ENCODE peak calls at places on chromosomes 2 and 18, in four cellular contexts. M is endodermal cell, K is pancreas, V is left lung. O is an unnamed sample. For H3K27me3 and H3K36me3, the result is how much of the 10 kb centered on the place peaks cover.

GRCh38 chr18:46466236-46467160 is 190.5 kb downstream of the LOXHD1 start:
- DNase-seq in M (peak), K (no peak), V (no peak), O (no peak)

GRCh38 chr2:237731663-237732062 is 66.9 kb upstream of the RBM44 start:
- DNase-seq in M (no peak), K (no peak), V (no peak), O (no peak)

GRCh38 chr2:62489162-62489561 is 16.8 kb downstream of the TMEM17 start:
- DNase-seq in M (no peak), K (no peak), V (no peak), O (no peak)

GRCh38 chr2:30569991-30570390 is 122.9 kb downstream of the LCLAT1 start:
- DNase-seq in M (no peak), K (no peak), V (no peak), O (no peak)

GRCh38 chr2:234823877-234824376 is 127.9 kb upstream of the SH3BP4 start:
- DNase-seq in M (no peak), K (no peak), V (no peak), O (no peak)

GRCh38 chr2:225806105-225806504 is 406.6 kb downstream of the NYAP2 start:
- DNase-seq in M (no peak), K (no peak), V (no peak), O (no peak)

GRCh38 chr2:120833127-120833675 is 97.5 kb downstream of the GLI2 start:
- DNase-seq in M (no peak), K (no peak), V (no peak), O (no peak)

GRCh38 chr2:19785432-19785831 is 116.4 kb downstream of the TTC32 start:
- DNase-seq in M (no peak), K (no peak), V (no peak), O (no peak)

GRCh38 chr2:204566439-204566838 is 21.2 kb downstream of the PARD3B start:
- DNase-seq in M (no peak), K (no peak), V (no peak), O (no peak)

GRCh38 chr2:128317186-128317897 is 1.3 kb downstream of the HS6ST1 start:
- DNase-seq in M (peak), K (peak), V (peak), O (peak)

GRCh38 chr2:68765739-68766377 is 31.2 kb downstream of the ARHGAP25 start:
- DNase-seq in M (no peak), K (no peak), V (no peak), O (no peak)

GRCh38 chr2:182631299-182631698 is 84.8 kb upstream of the DNAJC10 start:
- DNase-seq in M (no peak), K (no peak), V (no peak), O (no peak)

GRCh38 chr2:240463866-240464481 is 28.5 kb downstream of the GPC1 start:
- DNase-seq in M (no peak), K (peak), V (no peak), O (no peak)

GRCh38 chr2:159903404-159904126 is 105.6 kb upstream of the CD302 start:
- DNase-seq in M (no peak), K (no peak), V (peak), O (peak)

GRCh38 chr2:157732596-157732995 is 103.9 kb upstream of the ACVR1C start:
- DNase-seq in M (no peak), K (no peak), V (no peak), O (no peak)

GRCh38 chr2:122864728-122865127 is 1109.3 kb downstream of the TSN start:
- DNase-seq in M (no peak), K (no peak), V (no peak), O (no peak)

GRCh38 chr18:23612434-23613090 is 26.3 kb upstream of the NPC1 start:
- DNase-seq in M (no peak), K (no peak), V (no peak), O (no peak)

DNA sequence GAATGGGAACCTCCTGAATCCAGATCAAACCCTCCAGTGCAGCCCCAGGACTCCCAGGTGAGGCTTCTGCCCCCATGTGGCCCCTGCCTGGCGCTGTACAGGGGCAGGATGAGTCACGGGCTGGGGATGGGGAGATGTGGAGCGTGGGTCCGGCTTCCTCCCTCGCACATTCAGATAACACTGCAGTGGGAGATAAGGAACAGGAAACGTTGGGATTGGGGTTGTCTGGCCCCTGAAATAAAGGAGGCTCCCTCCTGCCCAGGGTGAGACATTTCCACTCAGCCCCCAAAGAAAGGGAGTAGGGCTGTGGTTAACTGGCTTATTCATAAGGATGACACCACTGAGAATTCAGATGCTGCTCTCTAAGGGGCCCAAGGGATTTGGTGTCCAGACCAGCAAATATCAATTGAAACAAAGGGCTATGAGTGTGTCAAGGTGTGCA is 30.7 kb downstream of the IGFBP5 start:
- DNase-seq in M (peak), K (no peak), V (no peak), O (no peak)
- TF ChIP-seq CTCF in M (peak), K (no peak), V (no peak), O (no peak)

GRCh38 chr2:199455533-199456382 is 2.0 kb downstream of the SATB2 start:
- DNase-seq in M (peak), K (peak), V (peak), O (no peak)
- H3K27me3 ChIP-seq in M (under half), K (under half), V (half or more), O (under half)

DNA sequence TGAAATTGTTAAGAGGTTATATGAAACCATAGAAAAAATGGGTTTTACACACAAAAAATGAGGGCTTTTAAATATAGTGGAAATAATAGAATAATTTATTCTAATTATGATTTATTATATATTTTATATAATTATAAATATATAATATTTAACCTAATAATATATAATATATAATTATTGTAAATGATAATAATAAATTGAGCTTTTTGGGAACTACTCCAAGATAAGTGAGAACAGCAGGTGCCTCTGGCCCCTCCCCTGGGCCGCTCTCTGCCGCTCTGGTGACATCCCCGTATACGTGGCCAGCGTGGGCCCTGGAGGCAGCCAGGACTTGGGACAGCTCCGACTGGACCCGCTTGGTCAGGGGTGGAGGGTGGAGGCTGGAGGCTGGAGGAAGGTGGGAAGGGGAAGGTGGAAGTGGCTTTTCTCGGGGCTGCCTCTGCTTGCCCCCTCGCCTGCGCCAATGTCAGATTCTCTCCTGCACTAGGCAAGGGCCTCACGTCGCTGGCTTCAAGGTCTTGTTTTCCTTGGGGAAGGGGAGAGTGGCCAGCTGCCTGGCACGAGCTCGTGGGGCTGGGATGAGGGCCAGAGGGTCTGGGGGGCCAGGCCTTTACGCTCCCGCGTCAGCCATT is 54.7 kb downstream of the NFATC1 start:
- DNase-seq in M (no peak), K (no peak), V (no peak), O (no peak)
- H3K36me3 ChIP-seq in M (under half), K (under half), V (half or more), O (under half)

DNA sequence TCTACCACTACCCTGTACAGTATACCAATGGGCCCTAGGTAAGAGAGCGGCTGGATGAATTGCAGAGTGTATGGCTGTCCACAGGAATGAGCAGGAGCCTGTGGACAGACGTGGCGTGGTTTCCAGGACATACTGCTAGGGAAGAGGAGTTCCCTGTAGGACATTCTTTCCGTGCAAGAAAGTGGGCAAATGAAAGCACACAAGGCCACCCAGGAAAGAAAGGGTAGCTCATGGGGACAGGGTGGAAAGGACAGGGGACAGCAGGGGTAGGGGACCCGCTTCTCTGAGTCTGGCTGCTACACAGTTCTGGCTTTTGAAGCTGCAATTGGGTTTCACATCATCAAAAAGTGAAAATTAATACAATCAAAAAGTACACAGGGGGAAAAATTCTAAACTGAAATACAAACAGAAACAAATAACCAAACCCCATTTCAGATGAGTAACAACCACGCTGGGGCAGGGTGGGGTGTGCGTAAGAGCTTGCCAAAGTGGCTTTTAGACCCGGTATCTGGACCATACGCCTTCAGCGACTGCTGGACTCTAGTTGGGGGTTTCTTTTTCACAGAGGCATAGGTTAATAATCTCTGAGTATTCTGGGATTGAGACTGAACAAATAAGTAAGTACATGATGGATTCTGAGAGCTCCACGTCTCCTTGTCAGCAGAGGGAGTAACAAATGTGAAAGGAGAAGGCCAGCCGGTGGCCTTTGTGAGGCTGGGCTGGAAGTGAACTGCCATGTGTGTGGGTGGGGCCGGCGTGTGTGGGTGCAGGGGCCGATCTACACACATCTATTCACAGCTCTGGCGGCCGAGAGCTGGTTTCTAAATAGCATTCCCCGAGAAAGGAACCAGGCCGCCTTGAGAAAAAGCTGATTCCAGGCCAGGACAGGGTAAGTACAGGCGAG is 84.0 kb downstream of the HDAC4 start:
- DNase-seq in M (peak), K (peak), V (no peak), O (no peak)
- TF ChIP-seq CTCF in M (no peak), K (no peak), V (no peak), O (no peak)

DNA sequence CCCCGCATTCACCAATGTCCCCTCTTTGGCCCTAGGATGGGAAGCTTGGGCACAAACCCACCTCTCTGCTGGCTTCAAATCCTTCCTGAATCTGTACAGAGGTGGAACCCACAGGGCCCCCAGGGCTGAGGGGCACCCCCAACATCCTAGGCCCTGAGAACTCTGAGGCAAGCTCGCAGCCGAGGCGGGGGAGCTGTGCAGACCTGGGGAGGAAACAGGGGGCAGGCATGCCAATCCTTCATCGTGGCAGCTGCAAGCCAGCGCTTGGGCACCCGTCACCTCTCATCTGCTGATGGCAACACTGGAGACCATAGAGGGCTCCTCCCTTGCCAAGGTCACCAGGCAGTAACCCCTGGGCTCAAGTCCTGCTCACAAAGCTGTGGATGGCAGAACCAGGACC is 10.8 kb downstream of the ECEL1 start:
- DNase-seq in M (peak), K (peak), V (no peak), O (no peak)
- H3K27me3 ChIP-seq in M (under half), K (under half), V (half or more), O (under half)

GRCh38 chr2:66457545-66457944 is 22.6 kb downstream of the MEIS1 start:
- DNase-seq in M (no peak), K (no peak), V (no peak), O (no peak)
- H3K36me3 ChIP-seq in M (under half), K (under half), V (under half), O (under half)

DNA sequence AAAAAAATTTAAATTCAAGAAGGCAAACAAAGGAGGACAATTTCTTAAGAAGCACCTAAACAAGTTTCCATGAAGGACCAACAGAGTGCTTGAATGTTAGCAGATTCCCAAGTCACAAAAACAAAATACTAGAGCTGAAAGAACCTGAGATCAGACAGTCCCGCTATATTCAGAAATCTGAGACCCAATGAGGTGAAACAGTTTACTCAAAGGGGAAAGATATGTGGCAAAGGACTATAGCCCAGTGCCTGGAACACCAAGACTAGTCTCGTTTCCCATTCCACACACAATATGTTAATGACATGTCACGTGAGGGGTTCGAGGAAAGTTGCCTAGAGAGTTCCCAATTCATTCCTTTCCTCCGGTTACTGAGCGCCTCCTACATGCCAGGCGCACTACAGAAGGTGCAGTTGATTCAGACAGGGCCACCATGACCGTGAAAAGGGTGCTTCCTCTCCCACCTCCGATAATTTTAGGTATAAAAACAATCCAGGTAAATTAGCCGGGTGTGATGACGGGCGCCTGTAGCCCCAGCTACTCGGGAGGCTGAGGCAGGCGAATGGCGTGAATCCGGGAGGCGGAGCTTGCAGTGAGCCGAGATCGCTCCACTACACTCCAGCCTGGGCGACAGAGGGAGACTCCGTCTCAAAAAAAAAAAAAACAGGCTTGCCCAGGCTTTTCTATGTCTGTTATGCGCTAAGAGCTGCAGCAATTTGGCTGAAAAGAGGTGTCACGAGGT is 617 bp downstream of the SRBD1 start:
- DNase-seq in M (peak), K (peak), V (peak), O (peak)
- TF ChIP-seq CTCF in M (peak), K (no peak), V (no peak), O (no peak)

O was measured in CD8-positive, alpha-beta T cell.